ENCODE peak calls at places on chromosomes 12 and 14, in six cellular contexts. One of them, this sample, is unnamed.

GRCh38 chr12:20403230-20403629 is 34.9 kb downstream of the PDE3A start:
- DNase-seq in dorsolateral prefrontal cortex: no peak
- DNase-seq in NCI-H1436 treated with DMSO at 0.1 percent for 48 hours: no peak
- DNase-seq in NCI-H1092 treated with DMSO at 0.1 percent for 48 hours: no peak
- DNase-seq in psoas muscle: no peak
- DNase-seq in Kasumi-1: no peak
- DNase-seq in this sample: no peak

GRCh38 chr12:55955800-55956508 is 9.9 kb downstream of the PMEL start:
- DNase-seq in dorsolateral prefrontal cortex: no peak
- DNase-seq in NCI-H1436 treated with DMSO at 0.1 percent for 48 hours: no peak
- DNase-seq in NCI-H1092 treated with DMSO at 0.1 percent for 48 hours: no peak
- DNase-seq in psoas muscle: no peak
- DNase-seq in Kasumi-1: peak; percentile 47
- DNase-seq in this sample: no peak

GRCh38 chr12:77685112-77685511 is 145.6 kb upstream of the NAV3 start:
- DNase-seq in dorsolateral prefrontal cortex: peak; percentile 77
- DNase-seq in NCI-H1436 treated with DMSO at 0.1 percent for 48 hours: peak; percentile 61
- DNase-seq in NCI-H1092 treated with DMSO at 0.1 percent for 48 hours: peak; percentile 43
- DNase-seq in psoas muscle: peak; percentile 19
- DNase-seq in Kasumi-1: peak; percentile 72
- DNase-seq in this sample: no peak

GRCh38 chr14:24145700-24146621 is at the start of gene PSME2:
- DNase-seq in dorsolateral prefrontal cortex: no peak
- DNase-seq in NCI-H1436 treated with DMSO at 0.1 percent for 48 hours: no peak
- DNase-seq in NCI-H1092 treated with DMSO at 0.1 percent for 48 hours: no peak
- DNase-seq in psoas muscle: no peak
- DNase-seq in Kasumi-1: peak; percentile 26
- DNase-seq in this sample: no peak

GRCh38 chr12:81759215-81759991 is at the start of gene PPFIA2:
- DNase-seq in dorsolateral prefrontal cortex: peak; percentile 79
- DNase-seq in NCI-H1436 treated with DMSO at 0.1 percent for 48 hours: no peak
- DNase-seq in NCI-H1092 treated with DMSO at 0.1 percent for 48 hours: peak; percentile 54
- DNase-seq in psoas muscle: peak; percentile 17
- DNase-seq in Kasumi-1: no peak
- DNase-seq in this sample: no peak

GRCh38 chr14:103563089-103563620 is 395 bp downstream of the COA8 start:
- DNase-seq in dorsolateral prefrontal cortex: no peak
- DNase-seq in NCI-H1436 treated with DMSO at 0.1 percent for 48 hours: no peak
- DNase-seq in NCI-H1092 treated with DMSO at 0.1 percent for 48 hours: peak; percentile 69
- DNase-seq in psoas muscle: no peak
- DNase-seq in Kasumi-1: no peak
- DNase-seq in this sample: no peak

GRCh38 chr12:120849765-120850164 is 54.4 kb downstream of the SPPL3 start:
- DNase-seq in dorsolateral prefrontal cortex: no peak
- DNase-seq in NCI-H1436 treated with DMSO at 0.1 percent for 48 hours: no peak
- DNase-seq in NCI-H1092 treated with DMSO at 0.1 percent for 48 hours: no peak
- DNase-seq in psoas muscle: no peak
- DNase-seq in Kasumi-1: no peak
- DNase-seq in this sample: no peak

GRCh38 chr14:105154476-105154871 is 14.1 kb downstream of the JAG2 start:
- DNase-seq in dorsolateral prefrontal cortex: no peak
- DNase-seq in NCI-H1436 treated with DMSO at 0.1 percent for 48 hours: no peak
- DNase-seq in NCI-H1092 treated with DMSO at 0.1 percent for 48 hours: no peak
- DNase-seq in psoas muscle: peak; percentile 21
- DNase-seq in Kasumi-1: no peak
- DNase-seq in this sample: no peak

GRCh38 chr12:11717533-11717961 is 68.1 kb downstream of the ETV6 start:
- DNase-seq in dorsolateral prefrontal cortex: no peak
- DNase-seq in NCI-H1436 treated with DMSO at 0.1 percent for 48 hours: no peak
- DNase-seq in NCI-H1092 treated with DMSO at 0.1 percent for 48 hours: no peak
- DNase-seq in psoas muscle: no peak
- DNase-seq in Kasumi-1: no peak
- DNase-seq in this sample: no peak

GRCh38 chr14:81211844-81212243 is 8.9 kb downstream of the GTF2A1 start:
- DNase-seq in dorsolateral prefrontal cortex: peak; percentile 41
- DNase-seq in NCI-H1436 treated with DMSO at 0.1 percent for 48 hours: no peak
- DNase-seq in NCI-H1092 treated with DMSO at 0.1 percent for 48 hours: peak; percentile 8
- DNase-seq in psoas muscle: peak; percentile 35
- DNase-seq in Kasumi-1: peak; percentile 81
- DNase-seq in this sample: no peak

GRCh38 chr14:29930283-29930682 is 2.6 kb upstream of the PRKD1 start:
- DNase-seq in dorsolateral prefrontal cortex: no peak
- DNase-seq in NCI-H1436 treated with DMSO at 0.1 percent for 48 hours: no peak
- DNase-seq in NCI-H1092 treated with DMSO at 0.1 percent for 48 hours: no peak
- DNase-seq in psoas muscle: no peak
- DNase-seq in Kasumi-1: no peak
- DNase-seq in this sample: no peak